ENCODE peak calls at places on chromosomes 12 and 14, in four cellular contexts. One of them, this sample, is unnamed.
A peak's percentile ranks its signal among the peaks of the same experiment; 100 is the strongest.

GRCh38 chr12:95996034-95996658 is at the start of gene HAL:
- DNase-seq in aorta: no peak
- DNase-seq in NCI-H2107: no peak
- DNase-seq in HS-27A: no peak
- DNase-seq in this sample: no peak

GRCh38 chr12:12033589-12034223 is 37.0 kb upstream of the BCL2L14 start:
- DNase-seq in aorta: no peak
- DNase-seq in NCI-H2107: no peak
- DNase-seq in HS-27A: no peak
- DNase-seq in this sample: no peak

GRCh38 chr12:127509066-127509778 is 757.7 kb upstream of the TMEM132C start:
- DNase-seq in aorta: no peak
- DNase-seq in NCI-H2107: no peak
- DNase-seq in HS-27A: no peak
- DNase-seq in this sample: no peak

GRCh38 chr12:42261708-42262107 is 23.7 kb upstream of the YAF2 start:
- DNase-seq in aorta: no peak
- DNase-seq in NCI-H2107: no peak
- DNase-seq in HS-27A: no peak
- DNase-seq in this sample: no peak

GRCh38 chr12:12099102-12099501 is 28.4 kb downstream of the BCL2L14 start:
- DNase-seq in aorta: no peak
- DNase-seq in NCI-H2107: no peak
- DNase-seq in HS-27A: no peak
- DNase-seq in this sample: no peak

GRCh38 chr12:125028106-125028505 is 34.7 kb downstream of the BRI3BP start:
- DNase-seq in aorta: peak; percentile 3
- DNase-seq in NCI-H2107: no peak
- DNase-seq in HS-27A: no peak
- DNase-seq in this sample: no peak

GRCh38 chr12:55708695-55709233 is 1.1 kb upstream of the ITGA7 start:
- DNase-seq in aorta: peak; percentile 80
- DNase-seq in NCI-H2107: no peak
- DNase-seq in HS-27A: no peak
- DNase-seq in this sample: no peak

GRCh38 chr12:51028126-51028810 is 2.1 kb upstream of the SLC11A2 start:
- DNase-seq in aorta: no peak
- DNase-seq in NCI-H2107: peak; percentile 40
- DNase-seq in HS-27A: no peak
- DNase-seq in this sample: no peak

GRCh38 chr12:91219511-91219910 is 36.9 kb upstream of the DCN start:
- DNase-seq in aorta: no peak
- DNase-seq in NCI-H2107: no peak
- DNase-seq in HS-27A: no peak
- DNase-seq in this sample: peak; percentile 94

GRCh38 chr12:4784404-4785054 is 64.3 kb downstream of the GALNT8 start:
- DNase-seq in aorta: no peak
- DNase-seq in NCI-H2107: no peak
- DNase-seq in HS-27A: no peak
- DNase-seq in this sample: no peak

GRCh38 chr12:98812225-98812624 is 167.1 kb downstream of the APAF1 start:
- DNase-seq in aorta: no peak
- DNase-seq in NCI-H2107: no peak
- DNase-seq in HS-27A: no peak
- DNase-seq in this sample: no peak

GRCh38 chr12:60992087-60992486 is 1268.1 kb upstream of the USP15 start:
- DNase-seq in aorta: no peak
- DNase-seq in NCI-H2107: no peak
- DNase-seq in HS-27A: no peak
- DNase-seq in this sample: no peak

GRCh38 chr14:68397371-68397779 is 395.5 kb downstream of the ZFP36L1 start:
- DNase-seq in aorta: no peak
- DNase-seq in NCI-H2107: no peak
- DNase-seq in HS-27A: no peak
- DNase-seq in this sample: no peak

This sample was measured in T1000.